ENCODE peak calls at places on chromosomes 4 and X, in seven cellular contexts. X is Peyer's patch; N is GM23248; I is astrocyte; K is NCI-H1105 treated with DMSO at 0.1 percent for 48 hours; G is naive thymus-derived CD4-positive, alpha-beta T cell; O is stromal cell of bone marrow. U is an unnamed sample.

GRCh38 chrX:39814391-39814790 is 283.4 kb downstream of the BCOR start:
- DNase-seq in X (no peak), N (peak), I (no peak), K (peak), G (peak), O (no peak), U (no peak)

GRCh38 chr4:98204236-98204553 is 57.0 kb upstream of the RAP1GDS1 start:
- DNase-seq in X (no peak), N (no peak), I (no peak), K (no peak), G (no peak), O (no peak), U (no peak)

GRCh38 chr4:30671926-30672325 is 48.2 kb upstream of the PCDH7 start:
- DNase-seq in X (no peak), N (no peak), I (no peak), K (no peak), G (no peak), O (no peak), U (no peak)

GRCh38 chr4:89952458-89952857 is 57.8 kb downstream of the MMRN1 start:
- DNase-seq in X (no peak), N (no peak), I (no peak), K (no peak), G (no peak), O (no peak), U (no peak)

GRCh38 chrX:78321809-78322208 is 5.6 kb downstream of the CYSLTR1 start:
- DNase-seq in X (no peak), N (no peak), I (no peak), K (no peak), G (peak), O (no peak), U (no peak)

GRCh38 chr4:98784947-98785693 is 126.7 kb upstream of the TSPAN5 start:
- DNase-seq in X (no peak), N (no peak), I (no peak), K (no peak), G (no peak), O (no peak), U (no peak)

GRCh38 chr4:4849106-4849505 is 10.4 kb upstream of the MSX1 start:
- DNase-seq in X (no peak), N (no peak), I (no peak), K (no peak), G (no peak), O (no peak), U (no peak)

GRCh38 chr4:107719211-107719926 is 665 bp downstream of the PAPSS1 start:
- DNase-seq in X (no peak), N (peak), I (peak), K (no peak), G (peak), O (no peak), U (no peak)

GRCh38 chr4:15729910-15730533 is 27.2 kb downstream of the BST1 start:
- DNase-seq in X (no peak), N (peak), I (peak), K (peak), G (peak), O (no peak), U (no peak)

GRCh38 chrX:13293700-13294099 is 26.2 kb downstream of the ATXN3L start:
- DNase-seq in X (no peak), N (no peak), I (peak), K (peak), G (no peak), O (no peak), U (no peak)

GRCh38 chr4:176622251-176622968 is 170.3 kb downstream of the VEGFC start:
- DNase-seq in X (no peak), N (peak), I (peak), K (no peak), G (no peak), O (peak), U (no peak)

GRCh38 chrX:10381218-10381617 is 224.4 kb downstream of the CLCN4 start:
- DNase-seq in X (no peak), N (no peak), I (no peak), K (no peak), G (no peak), O (no peak), U (no peak)

GRCh38 chr4:612052-612748 is 13.2 kb upstream of the PDE6B start:
- DNase-seq in X (no peak), N (no peak), I (no peak), K (no peak), G (no peak), O (no peak), U (no peak)

GRCh38 chr4:20658456-20658855 is 41.8 kb upstream of the PACRGL start:
- DNase-seq in X (no peak), N (no peak), I (no peak), K (no peak), G (no peak), O (no peak), U (no peak)

GRCh38 chr4:1385373-1386340 is 20.6 kb downstream of the NKX1-1 start:
- DNase-seq in X (peak), N (no peak), I (no peak), K (no peak), G (no peak), O (no peak), U (no peak)

GRCh38 chr4:37664696-37665095 is 21.5 kb downstream of the RELL1 start:
- DNase-seq in X (no peak), N (no peak), I (no peak), K (no peak), G (no peak), O (no peak), U (no peak)

GRCh38 chr4:186726440-186727148 is 2.9 kb upstream of the FAT1 start:
- DNase-seq in X (peak), N (peak), I (peak), K (peak), G (no peak), O (peak), U (peak)